ENCODE peak calls at places on chromosomes 4 and X, in four cellular contexts. E, P, Q and W are unnamed samples.

GRCh38 chr4:8685831-8686230 is 93.3 kb downstream of the CPZ start:
- DNase-seq in E (no peak), P (no peak), Q (no peak), W (no peak)

GRCh38 chr4:82754546-82755165 is 43.9 kb downstream of the SCD5 start:
- DNase-seq in E (peak; percentile 41), P (no peak), Q (no peak), W (no peak)

GRCh38 chr4:176841730-176842129 is 49.0 kb upstream of the VEGFC start:
- DNase-seq in E (no peak), P (peak; percentile 74), Q (no peak), W (peak; percentile 24)

GRCh38 chr4:109378076-109378475 is 55.5 kb upstream of the SEC24B start:
- DNase-seq in E (no peak), P (no peak), Q (no peak), W (no peak)

GRCh38 chr4:83043801-83044407 is 8.9 kb downstream of the COPS4 start:
- DNase-seq in E (no peak), P (peak; percentile 89), Q (no peak), W (no peak)

GRCh38 chrX:68018248-68019203 is 414.8 kb downstream of the OPHN1 start:
- DNase-seq in E (peak; percentile 86), P (peak; percentile 56), Q (peak; percentile 10), W (peak; percentile 3)

GRCh38 chr4:112766422-112766821 is 129.5 kb downstream of the LARP7 start:
- DNase-seq in E (peak; percentile 77), P (peak; percentile 75), Q (no peak), W (peak; percentile 51)

GRCh38 chr4:186621959-186622553 is 66.7 kb upstream of the MTNR1A start:
- DNase-seq in E (no peak), P (peak; percentile 93), Q (peak; percentile 45), W (no peak)

GRCh38 chr4:104066533-104066932 is 346.7 kb upstream of the TACR3 start:
- DNase-seq in E (no peak), P (no peak), Q (no peak), W (no peak)

GRCh38 chrX:53045002-53045401 is 3.6 kb upstream of the GPR173 start:
- DNase-seq in E (no peak), P (no peak), Q (no peak), W (no peak)

GRCh38 chr4:75432683-75433082 is 81.5 kb downstream of the RCHY1 start:
- DNase-seq in E (peak; percentile 73), P (peak; percentile 35), Q (peak; percentile 4), W (peak; percentile 46)

GRCh38 chr4:112038861-112039260 is 106.4 kb upstream of the FAM241A start:
- DNase-seq in E (no peak), P (peak; percentile 51), Q (no peak), W (no peak)

GRCh38 chr4:31114821-31115220 is 394.7 kb downstream of the PCDH7 start:
- DNase-seq in E (no peak), P (no peak), Q (no peak), W (no peak)

GRCh38 chrX:427812-428725 is 41.4 kb upstream of the PPP2R3B start:
- DNase-seq in E (peak; percentile 88), P (peak; percentile 24), Q (no peak), W (no peak)

GRCh38 chrX:42714981-42715688 is 62.8 kb downstream of the PPP1R2C start:
- DNase-seq in E (peak; percentile 91), P (no peak), Q (peak; percentile 1), W (peak; percentile 55)

GRCh38 chr4:69860007-69860406 is at the start of gene SULT1E1:
- DNase-seq in E (no peak), P (no peak), Q (no peak), W (no peak)

GRCh38 chrX:69232945-69233344 is 67.7 kb upstream of the PJA1 start:
- DNase-seq in E (no peak), P (peak; percentile 6), Q (no peak), W (no peak)

GRCh38 chrX:106894392-106894909 is 8.7 kb downstream of the RIPPLY1 start:
- DNase-seq in E (peak; percentile 88), P (peak; percentile 79), Q (peak; percentile 30), W (peak; percentile 87)

GRCh38 chr4:21554036-21554435 is 394.5 kb downstream of the KCNIP4 start:
- DNase-seq in E (no peak), P (no peak), Q (no peak), W (no peak)

GRCh38 chr4:158796370-158797140 is 27.7 kb downstream of the FNIP2 start:
- DNase-seq in E (no peak), P (peak; percentile 85), Q (no peak), W (peak; percentile 77)